ENCODE peak calls at places on chromosomes 1 and 21, in four cellular contexts. N is mesothelial cell of epicardium, R is GM12865, S is endothelial cell. H is an unnamed sample.

GRCh38 chr1:185132534-185132933 is 24.2 kb downstream of the TRMT1L start:
- DNase-seq in R (no peak), S (no peak), N (no peak), H (no peak)

GRCh38 chr1:153081736-153082135 is 10.3 kb upstream of the SPRR2B start:
- DNase-seq in S (no peak), N (no peak), R (no peak), H (no peak)

GRCh38 chr1:23103001-23103879 is 65.4 kb downstream of the LUZP1 start:
- DNase-seq in S (no peak), N (no peak), R (peak; percentile 12), H (no peak)

GRCh38 chr1:192832492-192832891 is 23.7 kb downstream of the RGS2 start:
- DNase-seq in S (no peak), R (no peak), N (no peak), H (no peak)

GRCh38 chr1:99548924-99549605 is 96.8 kb upstream of the PALMD start:
- DNase-seq in N (no peak), S (no peak), R (no peak), H (peak; percentile 80)

GRCh38 chr1:50491142-50491541 is 67.9 kb upstream of the DMRTA2 start:
- DNase-seq in S (no peak), R (no peak), N (no peak), H (no peak)

GRCh38 chr1:220928725-220929297 is 49.6 kb downstream of the HLX start:
- DNase-seq in N (no peak), S (no peak), R (no peak), H (no peak)

GRCh38 chr1:206895837-206896242 is 1.4 kb upstream of the IL24 start:
- DNase-seq in S (no peak), N (no peak), R (no peak), H (no peak)

GRCh38 chr1:118555638-118556037 is 370.6 kb upstream of the SPAG17 start:
- DNase-seq in R (no peak), S (no peak), N (no peak), H (no peak)

GRCh38 chr1:164731161-164731747 is 172.3 kb downstream of the PBX1 start:
- DNase-seq in N (no peak), S (no peak), R (no peak), H (no peak)

GRCh38 chr1:2441746-2442145 is 29.4 kb upstream of the PEX10 start:
- DNase-seq in N (no peak), R (no peak), S (no peak), H (peak; percentile 22)

GRCh38 chr1:23214640-23215039 is 2.7 kb downstream of the HTR1D start:
- DNase-seq in S (no peak), N (no peak), R (no peak), H (no peak)

GRCh38 chr1:180888870-180889269 is 23.8 kb upstream of the KIAA1614 start:
- DNase-seq in S (no peak), N (no peak), R (peak; percentile 42), H (no peak)

GRCh38 chr1:17874665-17875064 is 119.5 kb downstream of the ACTL8 start:
- DNase-seq in S (no peak), R (no peak), N (no peak), H (no peak)

GRCh38 chr1:46643368-46643775 is 24.8 kb downstream of the ATPAF1 start:
- DNase-seq in R (no peak), S (no peak), N (no peak), H (no peak)

GRCh38 chr1:8118031-8118451 is 91.9 kb upstream of the ERRFI1 start:
- DNase-seq in N (no peak), S (no peak), R (no peak), H (no peak)

GRCh38 chr1:44831516-44831915 is 11.5 kb downstream of the PTCH2 start:
- DNase-seq in R (no peak), S (no peak), N (no peak), H (no peak)

GRCh38 chr1:167529829-167530474 is 11.6 kb upstream of the CD247 start:
- DNase-seq in N (no peak), S (no peak), R (no peak), H (peak; percentile 62)

GRCh38 chr21:42010507-42011493 is 640 bp upstream of the ZBTB21 start:
- DNase-seq in S (peak; percentile 39), R (peak; percentile 57), N (no peak), H (peak; percentile 37)
- TF ChIP-seq CTCF in S (no peak), R (no peak), N (no peak), H (no peak)

GRCh38 chr21:44368711-44369446 is 15.5 kb downstream of the TRPM2 start:
- DNase-seq in S (no peak), N (no peak), R (no peak), H (no peak)
- TF ChIP-seq CTCF in S (no peak), N (no peak), R (no peak), H (no peak)

GRCh38 chr1:102105931-102106550 is 109.3 kb upstream of the OLFM3 start:
- DNase-seq in N (no peak), S (no peak), R (no peak), H (no peak)
- TF ChIP-seq CTCF in N (no peak), S (no peak), R (no peak), H (no peak)

GRCh38 chr1:9825101-9826074 is 1.6 kb upstream of the CLSTN1 start:
- DNase-seq in R (peak; percentile 58), S (no peak), N (no peak), H (peak; percentile 39)
- TF ChIP-seq CTCF in R (no peak), S (no peak), N (no peak), H (no peak)

GRCh38 chr1:223144431-223144830 is 1.4 kb upstream of the TLR5 start:
- DNase-seq in S (no peak), R (no peak), N (no peak), H (no peak)

GRCh38 chr1:223142269-223142668 is 779 bp downstream of the TLR5 start:
- DNase-seq in R (no peak), N (no peak), S (no peak), H (no peak)

GRCh38 chr1:223143760-223144248 is 756 bp upstream of the TLR5 start:
- DNase-seq in R (peak; percentile 62), S (no peak), N (no peak), H (no peak)

GRCh38 chr1:223144914-223145313 is 1.9 kb upstream of the TLR5 start:
- DNase-seq in N (no peak), S (no peak), R (no peak), H (no peak)

DNA sequence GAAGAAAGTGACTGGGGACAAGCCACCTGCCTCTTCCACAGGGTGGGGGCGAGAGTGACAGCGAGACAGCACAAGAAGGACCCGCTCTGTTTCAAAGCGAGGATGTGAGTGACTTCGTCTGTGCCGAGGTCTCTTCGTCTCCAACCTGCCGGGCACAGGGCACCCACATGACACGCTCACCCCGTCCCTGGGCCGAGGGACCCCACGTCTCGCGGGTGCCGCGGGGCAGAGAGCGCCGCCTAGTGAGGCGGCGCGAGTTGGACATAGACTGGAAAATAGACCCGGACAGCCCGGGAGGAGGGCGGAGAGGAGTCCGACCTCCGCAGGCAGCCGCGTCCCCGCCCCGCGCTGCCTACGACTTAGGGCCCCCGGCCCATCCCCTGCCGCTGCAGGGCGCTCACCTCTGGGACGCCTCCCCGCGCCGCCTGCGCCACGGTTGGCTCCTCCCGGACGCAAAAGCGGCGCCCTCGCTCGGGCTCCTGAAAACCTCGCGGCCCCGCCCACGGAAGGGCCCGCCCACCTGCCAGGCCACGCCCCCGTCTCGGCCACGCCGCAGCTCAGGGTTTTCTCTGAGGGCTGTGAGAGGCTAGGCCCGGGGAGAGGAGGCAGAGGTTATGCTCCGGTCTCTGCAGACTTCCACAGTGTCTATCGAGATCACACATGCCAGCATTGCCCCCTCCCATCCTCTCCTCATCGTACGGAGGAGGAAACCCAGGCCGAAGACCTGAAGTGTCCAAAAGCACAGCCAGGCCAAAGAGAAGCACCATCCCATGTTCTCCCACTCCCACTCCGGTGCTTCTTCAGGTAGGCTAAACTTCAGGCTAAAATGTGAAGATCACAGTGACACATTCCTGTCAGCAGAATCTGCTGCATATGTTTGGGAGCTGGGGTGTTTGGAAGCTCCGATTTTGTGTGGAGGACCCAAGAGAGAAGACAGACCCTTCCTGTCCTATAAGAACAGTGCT is at the start of gene TLR5:
- DNase-seq in R (peak; percentile 68), N (peak; percentile 84), S (peak; percentile 76), H (peak; percentile 88)
- TF ChIP-seq CTCF in R (peak; percentile 10), N (peak; percentile 55), S (peak; percentile 68), H (peak; percentile 82)

GRCh38 chr1:11272842-11273594 is at the start of gene UBIAD1:
- DNase-seq in N (peak; percentile 74), R (peak; percentile 95), S (peak; percentile 81), H (peak; percentile 80)

GRCh38 chr1:11273595-11274234 is 717 bp downstream of the UBIAD1 start:
- DNase-seq in N (no peak), R (peak; percentile 41), S (no peak), H (no peak)

GRCh38 chr1:11272544-11272841 is 505 bp upstream of the UBIAD1 start:
- DNase-seq in S (no peak), N (no peak), R (no peak), H (no peak)
- TF ChIP-seq CTCF in S (no peak), N (no peak), R (no peak), H (no peak)